ENCODE peak calls at places on chromosomes 4 and X, in nine cellular contexts. One of them, this sample, is unnamed.

GRCh38 chr4:1209821-1210220 is 37.4 kb upstream of the SPON2 start:
- DNase-seq in OCI-LY7: no peak
- DNase-seq in HCT116: no peak
- DNase-seq in PC-3: no peak
- DNase-seq in neural progenitor cell: no peak
- DNase-seq in GM23248: peak
- DNase-seq in GM23338: peak
- DNase-seq in MM.1S: no peak
- DNase-seq in SK-N-SH: peak
- DNase-seq in this sample: peak

GRCh38 chrX:66892004-66892403 is 253.1 kb upstream of the EDA2R start:
- DNase-seq in OCI-LY7: no peak
- DNase-seq in HCT116: no peak
- DNase-seq in PC-3: no peak
- DNase-seq in neural progenitor cell: no peak
- DNase-seq in GM23248: no peak
- DNase-seq in GM23338: no peak
- DNase-seq in MM.1S: no peak
- DNase-seq in SK-N-SH: no peak
- DNase-seq in this sample: no peak

GRCh38 chrX:131289527-131289926 is 421 bp upstream of the IGSF1 start:
- DNase-seq in OCI-LY7: no peak
- DNase-seq in HCT116: no peak
- DNase-seq in PC-3: no peak
- DNase-seq in neural progenitor cell: no peak
- DNase-seq in GM23248: no peak
- DNase-seq in GM23338: no peak
- DNase-seq in MM.1S: no peak
- DNase-seq in SK-N-SH: no peak
- DNase-seq in this sample: no peak

GRCh38 chr4:188138227-188138626 is 1.0 kb upstream of the TRIML1 start:
- DNase-seq in OCI-LY7: no peak
- DNase-seq in HCT116: no peak
- DNase-seq in PC-3: no peak
- DNase-seq in neural progenitor cell: no peak
- DNase-seq in GM23248: no peak
- DNase-seq in GM23338: no peak
- DNase-seq in MM.1S: no peak
- DNase-seq in SK-N-SH: no peak
- DNase-seq in this sample: no peak

GRCh38 chr4:182413550-182413949 is 170.3 kb downstream of the TENM3 start:
- DNase-seq in OCI-LY7: no peak
- DNase-seq in HCT116: no peak
- DNase-seq in PC-3: no peak
- DNase-seq in neural progenitor cell: no peak
- DNase-seq in GM23248: no peak
- DNase-seq in GM23338: no peak
- DNase-seq in MM.1S: no peak
- DNase-seq in SK-N-SH: no peak
- DNase-seq in this sample: no peak

GRCh38 chr4:21896767-21897166 is 51.8 kb downstream of the KCNIP4 start:
- DNase-seq in OCI-LY7: no peak
- DNase-seq in HCT116: no peak
- DNase-seq in PC-3: no peak
- DNase-seq in neural progenitor cell: no peak
- DNase-seq in GM23248: no peak
- DNase-seq in GM23338: no peak
- DNase-seq in MM.1S: no peak
- DNase-seq in SK-N-SH: no peak
- DNase-seq in this sample: no peak

GRCh38 chr4:17204908-17205307 is 306.5 kb upstream of the LDB2 start:
- DNase-seq in OCI-LY7: no peak
- DNase-seq in HCT116: no peak
- DNase-seq in PC-3: no peak
- DNase-seq in neural progenitor cell: no peak
- DNase-seq in GM23248: no peak
- DNase-seq in GM23338: no peak
- DNase-seq in MM.1S: no peak
- DNase-seq in SK-N-SH: no peak
- DNase-seq in this sample: no peak

GRCh38 chr4:127309360-127310095 is 323.2 kb upstream of the INTU start:
- DNase-seq in OCI-LY7: no peak
- DNase-seq in HCT116: peak
- DNase-seq in PC-3: no peak
- DNase-seq in neural progenitor cell: no peak
- DNase-seq in GM23248: peak
- DNase-seq in GM23338: no peak
- DNase-seq in MM.1S: no peak
- DNase-seq in SK-N-SH: no peak
- DNase-seq in this sample: no peak

GRCh38 chrX:123731987-123732678 is 719 bp downstream of the THOC2 start:
- DNase-seq in OCI-LY7: no peak
- DNase-seq in HCT116: no peak
- DNase-seq in PC-3: peak
- DNase-seq in neural progenitor cell: peak
- DNase-seq in GM23248: peak
- DNase-seq in GM23338: peak
- DNase-seq in MM.1S: no peak
- DNase-seq in SK-N-SH: peak
- DNase-seq in this sample: peak

GRCh38 chr4:57233391-57233790 is 123.2 kb upstream of the IGFBP7 start:
- DNase-seq in OCI-LY7: no peak
- DNase-seq in HCT116: no peak
- DNase-seq in PC-3: peak
- DNase-seq in neural progenitor cell: no peak
- DNase-seq in GM23248: peak
- DNase-seq in GM23338: no peak
- DNase-seq in MM.1S: no peak
- DNase-seq in SK-N-SH: peak
- DNase-seq in this sample: peak

GRCh38 chr4:73801692-73802091 is 34.8 kb upstream of the CXCL6 start:
- DNase-seq in OCI-LY7: no peak
- DNase-seq in HCT116: no peak
- DNase-seq in PC-3: peak
- DNase-seq in neural progenitor cell: no peak
- DNase-seq in GM23248: no peak
- DNase-seq in GM23338: no peak
- DNase-seq in MM.1S: no peak
- DNase-seq in SK-N-SH: no peak
- DNase-seq in this sample: no peak

GRCh38 chr4:73800206-73800605 is 36.3 kb upstream of the CXCL6 start:
- DNase-seq in OCI-LY7: no peak
- DNase-seq in HCT116: no peak
- DNase-seq in PC-3: no peak
- DNase-seq in neural progenitor cell: no peak
- DNase-seq in GM23248: no peak
- DNase-seq in GM23338: no peak
- DNase-seq in MM.1S: no peak
- DNase-seq in SK-N-SH: no peak
- DNase-seq in this sample: no peak

GRCh38 chr4:73803213-73803612 is 33.3 kb upstream of the CXCL6 start:
- DNase-seq in OCI-LY7: no peak
- DNase-seq in HCT116: no peak
- DNase-seq in PC-3: no peak
- DNase-seq in neural progenitor cell: no peak
- DNase-seq in GM23248: no peak
- DNase-seq in GM23338: no peak
- DNase-seq in MM.1S: no peak
- DNase-seq in SK-N-SH: no peak
- DNase-seq in this sample: no peak

GRCh38 chr4:73798842-73799241 is 37.6 kb upstream of the CXCL6 start:
- DNase-seq in OCI-LY7: no peak
- DNase-seq in HCT116: no peak
- DNase-seq in PC-3: no peak
- DNase-seq in neural progenitor cell: no peak
- DNase-seq in GM23248: no peak
- DNase-seq in GM23338: no peak
- DNase-seq in MM.1S: no peak
- DNase-seq in SK-N-SH: no peak
- DNase-seq in this sample: no peak
- TF ChIP-seq EZH2phosphoT487 in OCI-LY7: no peak
- TF ChIP-seq EZH2phosphoT487 in HCT116: no peak
- TF ChIP-seq EZH2phosphoT487 in PC-3: no peak
- TF ChIP-seq EZH2phosphoT487 in neural progenitor cell: no peak
- TF ChIP-seq EZH2phosphoT487 in GM23248: no peak
- TF ChIP-seq EZH2phosphoT487 in GM23338: no peak
- TF ChIP-seq EZH2phosphoT487 in MM.1S: no peak
- TF ChIP-seq EZH2phosphoT487 in SK-N-SH: no peak
- TF ChIP-seq EZH2phosphoT487 in this sample: no peak

GRCh38 chr4:28831867-28832266 is 1888.3 kb upstream of the PCDH7 start:
- DNase-seq in OCI-LY7: no peak
- DNase-seq in HCT116: no peak
- DNase-seq in PC-3: no peak
- DNase-seq in neural progenitor cell: no peak
- DNase-seq in GM23248: no peak
- DNase-seq in GM23338: no peak
- DNase-seq in MM.1S: no peak
- DNase-seq in SK-N-SH: no peak
- DNase-seq in this sample: no peak
- TF ChIP-seq EZH2phosphoT487 in OCI-LY7: no peak
- TF ChIP-seq EZH2phosphoT487 in HCT116: no peak
- TF ChIP-seq EZH2phosphoT487 in PC-3: no peak
- TF ChIP-seq EZH2phosphoT487 in neural progenitor cell: no peak
- TF ChIP-seq EZH2phosphoT487 in GM23248: no peak
- TF ChIP-seq EZH2phosphoT487 in GM23338: no peak
- TF ChIP-seq EZH2phosphoT487 in MM.1S: no peak
- TF ChIP-seq EZH2phosphoT487 in SK-N-SH: no peak
- TF ChIP-seq EZH2phosphoT487 in this sample: no peak

DNA sequence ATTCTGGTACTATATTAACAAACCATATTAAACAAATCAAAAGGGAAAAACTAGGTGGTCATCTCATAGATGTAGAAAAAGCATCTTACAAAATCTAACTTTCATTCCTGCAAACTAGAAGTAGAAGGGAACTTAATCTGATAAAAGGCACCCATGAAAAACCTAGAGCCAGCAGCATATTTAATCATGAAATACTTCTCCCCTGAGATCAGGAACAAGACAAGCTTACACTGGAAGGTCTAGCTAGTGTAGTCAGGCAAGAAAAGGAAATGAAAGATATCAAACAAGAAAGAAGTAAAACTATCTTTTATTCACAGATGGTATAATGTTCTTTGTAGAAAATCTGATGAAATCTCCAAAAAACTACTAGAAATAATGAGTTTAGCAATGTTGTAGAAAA is 41.2 kb downstream of the ATP10D start:
- DNase-seq in OCI-LY7: no peak
- DNase-seq in HCT116: no peak
- DNase-seq in PC-3: no peak
- DNase-seq in neural progenitor cell: no peak
- DNase-seq in GM23248: peak
- DNase-seq in GM23338: no peak
- DNase-seq in MM.1S: no peak
- DNase-seq in SK-N-SH: no peak
- DNase-seq in this sample: no peak
- TF ChIP-seq EZH2phosphoT487 in OCI-LY7: no peak
- TF ChIP-seq EZH2phosphoT487 in HCT116: no peak
- TF ChIP-seq EZH2phosphoT487 in PC-3: no peak
- TF ChIP-seq EZH2phosphoT487 in neural progenitor cell: no peak
- TF ChIP-seq EZH2phosphoT487 in GM23248: no peak
- TF ChIP-seq EZH2phosphoT487 in GM23338: no peak
- TF ChIP-seq EZH2phosphoT487 in MM.1S: no peak
- TF ChIP-seq EZH2phosphoT487 in SK-N-SH: no peak
- TF ChIP-seq EZH2phosphoT487 in this sample: no peak

DNA sequence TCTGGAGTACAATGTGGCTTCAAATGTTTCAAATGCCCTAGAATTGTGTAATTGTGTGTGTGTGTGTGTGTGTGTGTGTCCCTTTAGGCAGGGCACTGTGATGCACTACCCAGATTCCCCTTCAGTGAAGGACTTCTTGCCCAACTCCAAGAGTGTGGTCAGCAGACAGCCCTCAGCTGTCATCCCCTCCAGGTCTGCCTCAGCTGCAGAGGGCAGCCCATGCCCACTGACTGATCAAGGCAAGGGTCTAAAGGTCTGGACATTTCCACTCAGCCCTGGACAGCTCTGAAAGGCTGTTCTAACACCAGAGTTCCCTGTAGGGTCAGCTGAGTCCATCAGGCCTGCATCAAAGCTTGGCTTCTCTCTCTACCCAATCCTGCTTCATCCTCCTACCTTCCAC is 83.9 kb upstream of the USP9X start:
- DNase-seq in OCI-LY7: no peak
- DNase-seq in HCT116: no peak
- DNase-seq in PC-3: no peak
- DNase-seq in neural progenitor cell: no peak
- DNase-seq in GM23248: no peak
- DNase-seq in GM23338: no peak
- DNase-seq in MM.1S: no peak
- DNase-seq in SK-N-SH: no peak
- DNase-seq in this sample: peak
- TF ChIP-seq EZH2phosphoT487 in OCI-LY7: no peak
- TF ChIP-seq EZH2phosphoT487 in HCT116: no peak
- TF ChIP-seq EZH2phosphoT487 in PC-3: no peak
- TF ChIP-seq EZH2phosphoT487 in neural progenitor cell: no peak
- TF ChIP-seq EZH2phosphoT487 in GM23248: no peak
- TF ChIP-seq EZH2phosphoT487 in GM23338: no peak
- TF ChIP-seq EZH2phosphoT487 in MM.1S: no peak
- TF ChIP-seq EZH2phosphoT487 in SK-N-SH: no peak
- TF ChIP-seq EZH2phosphoT487 in this sample: no peak

DNA sequence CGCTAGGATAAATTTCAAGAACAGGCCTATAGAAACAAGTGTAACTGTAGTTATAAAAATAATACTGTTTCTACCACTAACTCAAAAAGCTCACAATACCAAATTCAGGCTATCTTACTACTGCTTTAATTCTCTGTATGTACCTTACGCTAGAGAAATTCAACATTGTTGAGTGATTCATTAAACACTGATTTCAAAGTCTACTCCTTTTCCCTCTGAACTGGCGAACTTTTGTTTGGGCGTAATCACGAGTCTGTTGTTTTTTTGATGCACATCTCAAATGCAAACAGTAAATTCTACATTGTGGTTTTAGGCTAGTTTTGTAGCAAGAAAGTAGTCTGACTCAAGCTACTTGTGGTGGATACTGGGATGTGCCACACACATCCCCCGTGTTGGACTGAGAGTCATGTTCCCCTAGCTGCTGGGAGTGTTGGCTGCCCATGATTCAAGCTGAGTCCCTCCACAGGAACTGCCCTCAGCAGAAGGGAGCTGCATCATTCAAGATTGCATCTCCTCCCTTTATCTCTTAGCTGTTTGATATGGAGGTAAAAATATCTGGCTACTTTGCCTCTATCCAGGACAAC is 406.1 kb downstream of the RAPGEF2 start:
- DNase-seq in OCI-LY7: no peak
- DNase-seq in HCT116: no peak
- DNase-seq in PC-3: peak
- DNase-seq in neural progenitor cell: no peak
- DNase-seq in GM23248: no peak
- DNase-seq in GM23338: no peak
- DNase-seq in MM.1S: no peak
- DNase-seq in SK-N-SH: no peak
- DNase-seq in this sample: no peak
- TF ChIP-seq EZH2phosphoT487 in OCI-LY7: no peak
- TF ChIP-seq EZH2phosphoT487 in HCT116: no peak
- TF ChIP-seq EZH2phosphoT487 in PC-3: no peak
- TF ChIP-seq EZH2phosphoT487 in neural progenitor cell: no peak
- TF ChIP-seq EZH2phosphoT487 in GM23248: no peak
- TF ChIP-seq EZH2phosphoT487 in GM23338: no peak
- TF ChIP-seq EZH2phosphoT487 in MM.1S: no peak
- TF ChIP-seq EZH2phosphoT487 in SK-N-SH: no peak
- TF ChIP-seq EZH2phosphoT487 in this sample: no peak

This sample was measured in hepatocyte.